ENCODE peak calls at places on chromosomes 6 and 20, in five cellular contexts. One of them, this sample, is unnamed. For H3K4me1, the result is how much of the 10 kb centered on the place peaks cover.

GRCh38 chr20:61461459-61461858 is 209.4 kb downstream of the CDH4 start:
- DNase-seq in IMR-90: no peak
- DNase-seq in HepG2: no peak
- DNase-seq in H1: no peak
- DNase-seq in K562: no peak
- DNase-seq in this sample: no peak

GRCh38 chr6:114342086-114342825 is 567 bp downstream of the HS3ST5 start:
- DNase-seq in IMR-90: no peak
- DNase-seq in HepG2: no peak
- DNase-seq in H1: peak
- DNase-seq in K562: no peak
- DNase-seq in this sample: no peak

GRCh38 chr6:122361314-122361979 is 38.0 kb upstream of the HSF2 start:
- DNase-seq in IMR-90: no peak
- DNase-seq in HepG2: no peak
- DNase-seq in H1: peak
- DNase-seq in K562: peak
- DNase-seq in this sample: no peak

GRCh38 chr20:23417861-23418260 is 3.4 kb downstream of the NAPB start:
- DNase-seq in IMR-90: no peak
- DNase-seq in HepG2: no peak
- DNase-seq in H1: no peak
- DNase-seq in K562: no peak
- DNase-seq in this sample: no peak

GRCh38 chr6:117506180-117506835 is 23.8 kb downstream of the DCBLD1 start:
- DNase-seq in IMR-90: peak
- DNase-seq in HepG2: peak
- DNase-seq in H1: no peak
- DNase-seq in K562: no peak
- DNase-seq in this sample: peak

GRCh38 chr6:156107514-156108150 is 652.0 kb upstream of the NOX3 start:
- DNase-seq in IMR-90: no peak
- DNase-seq in HepG2: no peak
- DNase-seq in H1: no peak
- DNase-seq in K562: no peak
- DNase-seq in this sample: no peak

GRCh38 chr20:16397053-16397452 is 176.2 kb downstream of the KIF16B start:
- DNase-seq in IMR-90: no peak
- DNase-seq in HepG2: no peak
- DNase-seq in H1: no peak
- DNase-seq in K562: no peak
- DNase-seq in this sample: no peak

GRCh38 chr6:170172406-170172805 is 118.5 kb downstream of the DLL1 start:
- DNase-seq in IMR-90: no peak
- DNase-seq in HepG2: no peak
- DNase-seq in H1: no peak
- DNase-seq in K562: no peak
- DNase-seq in this sample: no peak

GRCh38 chr20:46487628-46488027 is 25.7 kb downstream of the ZNF334 start:
- DNase-seq in IMR-90: no peak
- DNase-seq in HepG2: no peak
- DNase-seq in H1: no peak
- DNase-seq in K562: no peak
- DNase-seq in this sample: no peak

GRCh38 chr6:100948381-100949133 is 67.4 kb upstream of the ASCC3 start:
- DNase-seq in IMR-90: peak
- DNase-seq in HepG2: peak
- DNase-seq in H1: no peak
- DNase-seq in K562: no peak
- DNase-seq in this sample: peak

GRCh38 chr20:62709537-62709905 is 885 bp downstream of the NTSR1 start:
- DNase-seq in IMR-90: no peak
- DNase-seq in HepG2: no peak
- DNase-seq in H1: no peak
- DNase-seq in K562: no peak
- DNase-seq in this sample: peak

GRCh38 chr6:143569035-143569434 is 57.5 kb upstream of the FUCA2 start:
- DNase-seq in IMR-90: peak
- DNase-seq in HepG2: no peak
- DNase-seq in H1: no peak
- DNase-seq in K562: no peak
- DNase-seq in this sample: no peak

GRCh38 chr6:22221211-22221610 is 75.6 kb downstream of the PRL start:
- DNase-seq in IMR-90: peak
- DNase-seq in HepG2: no peak
- DNase-seq in H1: no peak
- DNase-seq in K562: no peak
- DNase-seq in this sample: no peak

GRCh38 chr6:7035837-7036249 is 71.9 kb upstream of the RREB1 start:
- DNase-seq in IMR-90: no peak
- DNase-seq in HepG2: no peak
- DNase-seq in H1: no peak
- DNase-seq in K562: no peak
- DNase-seq in this sample: no peak

GRCh38 chr20:26167499-26167898 is 470.8 kb upstream of the ZNF337 start:
- DNase-seq in IMR-90: peak
- DNase-seq in HepG2: no peak
- DNase-seq in H1: no peak
- DNase-seq in K562: no peak
- DNase-seq in this sample: no peak

GRCh38 chr6:14706378-14706929 is 539.4 kb upstream of the JARID2 start:
- DNase-seq in IMR-90: peak
- DNase-seq in HepG2: no peak
- DNase-seq in H1: no peak
- DNase-seq in K562: peak
- DNase-seq in this sample: peak

GRCh38 chr6:43491750-43492661 is 14.6 kb downstream of the TJAP1 start:
- DNase-seq in IMR-90: peak
- DNase-seq in HepG2: no peak
- DNase-seq in H1: no peak
- DNase-seq in K562: no peak
- DNase-seq in this sample: no peak

GRCh38 chr6:129677634-129678325 is 32.2 kb downstream of the ARHGAP18 start:
- DNase-seq in IMR-90: peak
- DNase-seq in HepG2: no peak
- DNase-seq in H1: no peak
- DNase-seq in K562: peak
- DNase-seq in this sample: no peak

GRCh38 chr6:617485-618100 is 39.3 kb downstream of the HUS1B start:
- DNase-seq in IMR-90: no peak
- DNase-seq in HepG2: no peak
- DNase-seq in H1: peak
- DNase-seq in K562: no peak
- DNase-seq in this sample: no peak

GRCh38 chr20:63319164-63320040 is 26.4 kb downstream of the COL20A1 start:
- DNase-seq in IMR-90: no peak
- DNase-seq in HepG2: no peak
- DNase-seq in H1: no peak
- DNase-seq in K562: no peak
- DNase-seq in this sample: no peak

DNA sequence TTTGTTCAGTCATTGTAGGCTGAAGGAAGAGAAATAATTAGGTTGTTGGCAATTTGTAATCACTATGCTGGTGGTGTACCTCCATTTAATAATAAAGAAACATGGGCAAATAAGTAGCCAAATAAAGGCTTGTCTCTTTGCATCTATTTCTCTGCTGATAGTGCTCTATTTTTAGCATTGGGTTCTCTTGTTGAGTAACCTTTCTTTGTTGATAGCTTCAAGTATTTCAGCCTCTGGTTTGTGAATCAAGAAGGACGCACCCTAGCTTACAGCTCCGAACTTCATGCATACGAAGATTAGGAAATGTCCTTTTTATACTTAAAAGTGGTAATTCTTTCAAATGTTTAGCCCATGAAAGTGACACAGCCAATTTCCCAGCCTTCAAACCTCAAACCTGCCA is 2.6 kb downstream of the PPP1R14C start:
- DNase-seq in IMR-90: no peak
- DNase-seq in HepG2: no peak
- DNase-seq in H1: no peak
- DNase-seq in K562: no peak
- DNase-seq in this sample: no peak
- H3K4me1 ChIP-seq in IMR-90: under half
- H3K4me1 ChIP-seq in HepG2: under half
- H3K4me1 ChIP-seq in H1: under half
- H3K4me1 ChIP-seq in K562: under half
- H3K4me1 ChIP-seq in this sample: under half

GRCh38 chr6:94269256-94269655 is 849.9 kb upstream of the EPHA7 start:
- DNase-seq in IMR-90: no peak
- DNase-seq in HepG2: no peak
- DNase-seq in H1: no peak
- DNase-seq in K562: no peak
- DNase-seq in this sample: no peak
- TF ChIP-seq MAFK in IMR-90: no peak
- TF ChIP-seq MAFK in HepG2: no peak
- TF ChIP-seq MAFK in H1: no peak
- TF ChIP-seq MAFK in K562: no peak
- TF ChIP-seq MAFK in this sample: no peak

GRCh38 chr20:36856196-36856595 is 19.7 kb upstream of the TLDC2 start:
- DNase-seq in IMR-90: no peak
- DNase-seq in HepG2: no peak
- DNase-seq in H1: no peak
- DNase-seq in K562: no peak
- DNase-seq in this sample: no peak
- H3K4me1 ChIP-seq in IMR-90: half or more
- H3K4me1 ChIP-seq in HepG2: under half
- H3K4me1 ChIP-seq in H1: under half
- H3K4me1 ChIP-seq in K562: under half
- H3K4me1 ChIP-seq in this sample: half or more

GRCh38 chr6:154632121-154632520 is 101.1 kb upstream of the SCAF8 start:
- DNase-seq in IMR-90: no peak
- DNase-seq in HepG2: no peak
- DNase-seq in H1: no peak
- DNase-seq in K562: no peak
- DNase-seq in this sample: no peak
- TF ChIP-seq MAFK in IMR-90: no peak
- TF ChIP-seq MAFK in HepG2: no peak
- TF ChIP-seq MAFK in H1: no peak
- TF ChIP-seq MAFK in K562: no peak
- TF ChIP-seq MAFK in this sample: no peak

GRCh38 chr6:11831653-11832052 is 53.0 kb upstream of the ADTRP start:
- DNase-seq in IMR-90: no peak
- DNase-seq in HepG2: no peak
- DNase-seq in H1: no peak
- DNase-seq in K562: no peak
- DNase-seq in this sample: no peak

GRCh38 chr6:11830520-11830919 is 51.9 kb upstream of the ADTRP start:
- DNase-seq in IMR-90: no peak
- DNase-seq in HepG2: no peak
- DNase-seq in H1: no peak
- DNase-seq in K562: no peak
- DNase-seq in this sample: no peak

GRCh38 chr6:11830105-11830504 is 51.5 kb upstream of the ADTRP start:
- DNase-seq in IMR-90: no peak
- DNase-seq in HepG2: no peak
- DNase-seq in H1: no peak
- DNase-seq in K562: no peak
- DNase-seq in this sample: no peak

GRCh38 chr6:11835065-11835464 is 56.5 kb upstream of the ADTRP start:
- DNase-seq in IMR-90: no peak
- DNase-seq in HepG2: no peak
- DNase-seq in H1: no peak
- DNase-seq in K562: no peak
- DNase-seq in this sample: no peak

GRCh38 chr6:11833626-11834592 is 55.3 kb upstream of the ADTRP start:
- DNase-seq in IMR-90: no peak
- DNase-seq in HepG2: no peak
- DNase-seq in H1: no peak
- DNase-seq in K562: peak
- DNase-seq in this sample: no peak
- H3K4me1 ChIP-seq in IMR-90: under half
- H3K4me1 ChIP-seq in HepG2: under half
- H3K4me1 ChIP-seq in H1: under half
- H3K4me1 ChIP-seq in K562: under half
- H3K4me1 ChIP-seq in this sample: under half

DNA sequence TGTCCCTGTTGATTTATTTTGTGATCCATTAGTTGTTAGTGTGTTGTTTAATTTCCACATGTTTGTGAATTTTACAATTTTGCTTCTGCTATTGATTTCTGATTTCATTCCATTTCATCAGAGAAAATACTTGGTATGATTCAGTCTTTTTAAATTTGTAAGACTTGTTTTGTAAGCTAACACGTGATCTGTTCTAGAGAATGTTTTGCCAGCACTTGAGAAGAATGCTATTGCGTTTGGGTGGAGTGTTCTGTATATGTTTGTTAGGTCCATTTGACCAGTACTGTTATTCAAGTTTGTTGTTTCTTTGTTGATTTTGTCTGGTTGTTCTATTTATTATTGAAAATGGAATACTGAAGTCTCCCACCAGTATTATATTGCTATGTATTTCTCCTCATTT is 53.9 kb downstream of the KIZ start:
- DNase-seq in IMR-90: peak
- DNase-seq in HepG2: no peak
- DNase-seq in H1: no peak
- DNase-seq in K562: no peak
- DNase-seq in this sample: no peak
- TF ChIP-seq MAFK in IMR-90: no peak
- TF ChIP-seq MAFK in HepG2: no peak
- TF ChIP-seq MAFK in H1: no peak
- TF ChIP-seq MAFK in K562: no peak
- TF ChIP-seq MAFK in this sample: no peak

GRCh38 chr6:49909508-49910047 is 43.2 kb upstream of the CRISP1 start:
- DNase-seq in IMR-90: no peak
- DNase-seq in HepG2: no peak
- DNase-seq in H1: no peak
- DNase-seq in K562: no peak
- DNase-seq in this sample: no peak
- H3K4me1 ChIP-seq in IMR-90: under half
- H3K4me1 ChIP-seq in HepG2: under half
- H3K4me1 ChIP-seq in H1: under half
- H3K4me1 ChIP-seq in K562: under half
- H3K4me1 ChIP-seq in this sample: under half

This sample was measured in A549.